ENCODE peak calls at places on chromosomes 11 and 22, in seven cellular contexts. M is SJSA1; C is CD8-positive, alpha-beta memory T cell; J is HCT116; U is CD4-positive, alpha-beta T cell; V is GM23338; I is caudate nucleus. W is an unnamed sample.

GRCh38 chr22:46587492-46588278 is 32.5 kb upstream of the GRAMD4 start:
- DNase-seq in M (no peak), C (peak; percentile 25), J (no peak), U (no peak), V (no peak), I (no peak), W (no peak)

GRCh38 chr22:20239063-20239950 is 28.8 kb downstream of the RTN4R start:
- DNase-seq in M (no peak), C (no peak), J (no peak), U (no peak), V (no peak), I (no peak), W (no peak)

GRCh38 chr11:15807827-15808226 is 548.5 kb downstream of the SOX6 start:
- DNase-seq in M (no peak), C (no peak), J (no peak), U (no peak), V (no peak), I (no peak), W (no peak)

GRCh38 chr11:72743321-72744221 is 8.6 kb downstream of the ARAP1 start:
- DNase-seq in M (no peak), C (peak; percentile 18), J (no peak), U (no peak), V (no peak), I (no peak), W (no peak)

GRCh38 chr11:77619576-77620198 is 17.9 kb downstream of the CLNS1A start:
- DNase-seq in M (no peak), C (peak; percentile 5), J (peak; percentile 44), U (no peak), V (peak; percentile 92), I (no peak), W (no peak)

GRCh38 chr11:8192016-8192895 is 23.4 kb upstream of the RIC3 start:
- DNase-seq in M (peak; percentile 44), C (no peak), J (peak; percentile 41), U (peak; percentile 11), V (peak; percentile 88), I (peak; percentile 16), W (peak; percentile 65)

GRCh38 chr11:67345949-67346819 is 7.2 kb downstream of the POLD4 start:
- DNase-seq in M (no peak), C (no peak), J (peak; percentile 54), U (no peak), V (peak; percentile 73), I (no peak), W (no peak)

GRCh38 chr11:32893947-32894827 is 1.6 kb downstream of the QSER1 start:
- DNase-seq in M (peak; percentile 55), C (no peak), J (peak; percentile 88), U (peak; percentile 6), V (peak; percentile 76), I (peak; percentile 17), W (no peak)

GRCh38 chr22:30290679-30291333 is 1.5 kb upstream of the CASTOR1 start:
- DNase-seq in M (peak; percentile 93), C (no peak), J (no peak), U (no peak), V (peak; percentile 41), I (peak; percentile 35), W (peak; percentile 42)
- H3K27ac ChIP-seq in M (peak overlapping the region; percentile 32), C (no peak overlapping the region), J (peak overlapping the region; percentile 40), U (peak overlapping the region; percentile 60), V (no peak overlapping the region), I (peak overlapping the region; percentile 65), W (peak overlapping the region; percentile 97)

DNA sequence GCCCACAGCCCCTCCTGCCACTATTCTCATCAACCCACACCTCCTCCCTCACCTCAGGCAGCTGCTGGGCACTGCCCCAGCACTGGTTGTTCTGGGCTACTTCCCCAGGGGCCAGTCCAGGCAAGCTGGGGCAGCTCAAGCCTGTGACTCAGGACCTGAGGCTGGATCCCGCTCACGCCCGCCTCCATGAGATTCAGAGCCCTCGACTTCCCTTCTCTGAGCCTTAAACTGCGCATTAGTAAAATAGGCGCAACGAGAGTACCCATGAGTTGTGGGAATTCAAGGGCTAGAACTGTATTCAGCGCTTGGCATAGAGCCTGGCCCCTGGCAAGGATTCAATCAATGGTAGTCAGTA is 833 bp upstream of the CD82 start:
- DNase-seq in M (peak; percentile 84), C (no peak), J (no peak), U (no peak), V (peak; percentile 42), I (no peak), W (peak; percentile 72)
- H3K27ac ChIP-seq in M (peak overlapping the region; percentile 88), C (peak overlapping the region; percentile 48), J (peak overlapping the region; percentile 83), U (peak overlapping the region; percentile 74), V (no peak overlapping the region), I (peak overlapping the region; percentile 98), W (peak overlapping the region; percentile 93)

GRCh38 chr11:12091957-12092558 is 18.3 kb upstream of the MICAL2 start:
- DNase-seq in M (no peak), C (no peak), J (no peak), U (no peak), V (no peak), I (no peak), W (no peak)
- H3K27ac ChIP-seq in M (no peak overlapping the region), C (no peak overlapping the region), J (no peak overlapping the region), U (no peak overlapping the region), V (no peak overlapping the region), I (no peak overlapping the region), W (no peak overlapping the region)

GRCh38 chr11:103587951-103588788 is 448.3 kb upstream of the DDI1 start:
- DNase-seq in M (no peak), C (no peak), J (no peak), U (no peak), V (no peak), I (no peak), W (no peak)
- H3K27ac ChIP-seq in M (no peak overlapping the region), C (no peak overlapping the region), J (no peak overlapping the region), U (no peak overlapping the region), V (no peak overlapping the region), I (no peak overlapping the region), W (no peak overlapping the region)

GRCh38 chr11:3972431-3972830 is 117.0 kb downstream of the STIM1 start:
- DNase-seq in M (no peak), C (no peak), J (no peak), U (no peak), V (no peak), I (no peak), W (no peak)

GRCh38 chr11:3971756-3972404 is 116.4 kb downstream of the STIM1 start:
- DNase-seq in M (no peak), C (no peak), J (no peak), U (no peak), V (no peak), I (no peak), W (no peak)

GRCh38 chr11:3981084-3981633 is 113.4 kb upstream of the RRM1 start:
- DNase-seq in M (no peak), C (no peak), J (no peak), U (no peak), V (no peak), I (no peak), W (no peak)

GRCh38 chr11:3982431-3982830 is 112.2 kb upstream of the RRM1 start:
- DNase-seq in M (no peak), C (no peak), J (no peak), U (no peak), V (no peak), I (no peak), W (no peak)

GRCh38 chr11:3977078-3977477 is 117.5 kb upstream of the RRM1 start:
- DNase-seq in M (no peak), C (no peak), J (no peak), U (no peak), V (no peak), I (no peak), W (no peak)
- H3K27ac ChIP-seq in M (no peak overlapping the region), C (no peak overlapping the region), J (no peak overlapping the region), U (no peak overlapping the region), V (no peak overlapping the region), I (no peak overlapping the region), W (no peak overlapping the region)

GRCh38 chr11:73972620-73973449 is 9.8 kb downstream of the UCP2 start:
- DNase-seq in M (no peak), C (no peak), J (no peak), U (no peak), V (no peak), I (no peak), W (no peak)
- H3K27ac ChIP-seq in M (no peak overlapping the region), C (peak overlapping the region; percentile 26), J (no peak overlapping the region), U (peak overlapping the region; percentile 56), V (no peak overlapping the region), I (no peak overlapping the region), W (no peak overlapping the region)

GRCh38 chr22:45550416-45550815 is 47.7 kb downstream of the FBLN1 start:
- DNase-seq in M (no peak), C (no peak), J (no peak), U (no peak), V (no peak), I (no peak), W (no peak)
- H3K27ac ChIP-seq in M (peak overlapping the region; percentile 91), C (no peak overlapping the region), J (no peak overlapping the region), U (no peak overlapping the region), V (no peak overlapping the region), I (peak overlapping the region; percentile 74), W (no peak overlapping the region)

GRCh38 chr11:3152471-3153110 is 12.5 kb downstream of the OSBPL5 start:
- DNase-seq in M (no peak), C (no peak), J (no peak), U (no peak), V (no peak), I (no peak), W (no peak)
- H3K27ac ChIP-seq in M (peak overlapping the region; percentile 78), C (no peak overlapping the region), J (no peak overlapping the region), U (no peak overlapping the region), V (no peak overlapping the region), I (peak overlapping the region; percentile 5), W (no peak overlapping the region)

DNA sequence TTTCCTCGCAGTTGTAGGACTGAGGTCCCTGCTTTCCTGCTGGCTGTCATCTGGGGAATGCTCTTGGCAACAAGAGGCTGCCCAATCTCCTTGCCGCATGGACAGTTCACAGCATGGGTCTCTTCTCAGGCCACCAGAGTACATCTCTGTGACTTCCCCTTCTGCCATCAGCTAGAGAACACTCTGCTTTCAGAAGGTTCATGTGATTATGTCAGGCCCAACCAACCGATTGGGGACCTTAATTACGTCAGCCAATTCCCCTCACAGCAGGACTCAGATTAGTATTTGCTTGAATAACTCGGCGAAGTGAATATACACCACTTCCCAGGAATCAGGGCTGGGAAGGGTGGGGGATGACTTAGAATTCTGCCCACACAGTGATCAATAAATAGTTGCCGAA is 61.9 kb upstream of the CSNK2A3 start:
- DNase-seq in M (no peak), C (no peak), J (no peak), U (no peak), V (no peak), I (no peak), W (no peak)
- H3K27ac ChIP-seq in M (no peak overlapping the region), C (no peak overlapping the region), J (no peak overlapping the region), U (no peak overlapping the region), V (no peak overlapping the region), I (no peak overlapping the region), W (no peak overlapping the region)

GRCh38 chr11:88315015-88315414 is 22.5 kb downstream of the CTSC start:
- DNase-seq in M (no peak), C (no peak), J (no peak), U (no peak), V (no peak), I (no peak), W (no peak)
- H3K27ac ChIP-seq in M (no peak overlapping the region), C (no peak overlapping the region), J (no peak overlapping the region), U (no peak overlapping the region), V (no peak overlapping the region), I (no peak overlapping the region), W (no peak overlapping the region)